ENCODE peak calls at places on chromosomes 1 and 21, in six cellular contexts. One of them, this sample, is unnamed.

GRCh38 chr1:167599839-167600581 is 30.0 kb upstream of the RCSD1 start:
- DNase-seq in A172: peak; percentile 79
- DNase-seq in OCI-LY7: peak; percentile 80
- DNase-seq in non-pigmented ciliary epithelial cell: no peak
- DNase-seq in GM23338: no peak
- DNase-seq in stomach: no peak
- DNase-seq in this sample: peak; percentile 72

GRCh38 chr1:101365186-101365585 is 128.4 kb downstream of the S1PR1 start:
- DNase-seq in OCI-LY7: no peak
- DNase-seq in non-pigmented ciliary epithelial cell: peak; percentile 19
- DNase-seq in stomach: no peak
- DNase-seq in A172: no peak
- DNase-seq in GM23338: no peak
- DNase-seq in this sample: no peak

GRCh38 chr1:238063454-238063853 is 172.7 kb upstream of the ZP4 start:
- DNase-seq in stomach: no peak
- DNase-seq in GM23338: no peak
- DNase-seq in A172: peak; percentile 47
- DNase-seq in non-pigmented ciliary epithelial cell: peak; percentile 80
- DNase-seq in OCI-LY7: no peak
- DNase-seq in this sample: no peak

GRCh38 chr1:117147856-117148588 is 26.5 kb upstream of the TRIM45 start:
- DNase-seq in non-pigmented ciliary epithelial cell: no peak
- DNase-seq in stomach: no peak
- DNase-seq in A172: peak; percentile 8
- DNase-seq in GM23338: no peak
- DNase-seq in OCI-LY7: no peak
- DNase-seq in this sample: no peak

GRCh38 chr1:214472362-214472761 is 79.0 kb downstream of the PTPN14 start:
- DNase-seq in stomach: no peak
- DNase-seq in A172: no peak
- DNase-seq in non-pigmented ciliary epithelial cell: no peak
- DNase-seq in GM23338: no peak
- DNase-seq in OCI-LY7: no peak
- DNase-seq in this sample: no peak

GRCh38 chr1:47972864-47973437 is 24.2 kb downstream of the TRABD2B start:
- DNase-seq in A172: no peak
- DNase-seq in stomach: no peak
- DNase-seq in OCI-LY7: no peak
- DNase-seq in non-pigmented ciliary epithelial cell: no peak
- DNase-seq in GM23338: no peak
- DNase-seq in this sample: no peak

GRCh38 chr1:31701137-31701736 is 2.6 kb downstream of the COL16A1 start:
- DNase-seq in stomach: peak; percentile 77
- DNase-seq in A172: peak; percentile 92
- DNase-seq in OCI-LY7: no peak
- DNase-seq in non-pigmented ciliary epithelial cell: peak; percentile 89
- DNase-seq in GM23338: no peak
- DNase-seq in this sample: no peak

GRCh38 chr1:22936681-22937080 is 36.0 kb downstream of the LACTBL1 start:
- DNase-seq in OCI-LY7: no peak
- DNase-seq in non-pigmented ciliary epithelial cell: no peak
- DNase-seq in stomach: no peak
- DNase-seq in GM23338: no peak
- DNase-seq in A172: no peak
- DNase-seq in this sample: no peak

GRCh38 chr1:170663441-170664282 is at the start of gene PRRX1:
- DNase-seq in GM23338: no peak
- DNase-seq in non-pigmented ciliary epithelial cell: no peak
- DNase-seq in stomach: no peak
- DNase-seq in A172: peak; percentile 11
- DNase-seq in OCI-LY7: no peak
- DNase-seq in this sample: no peak

GRCh38 chr21:45855248-45855801 is 126.2 kb upstream of the COL6A1 start:
- DNase-seq in A172: no peak
- DNase-seq in OCI-LY7: no peak
- DNase-seq in stomach: peak; percentile 21
- DNase-seq in non-pigmented ciliary epithelial cell: no peak
- DNase-seq in GM23338: no peak
- DNase-seq in this sample: no peak

GRCh38 chr21:37636152-37636860 is 269.7 kb downstream of the DYRK1A start:
- DNase-seq in GM23338: no peak
- DNase-seq in A172: peak; percentile 42
- DNase-seq in OCI-LY7: no peak
- DNase-seq in stomach: no peak
- DNase-seq in non-pigmented ciliary epithelial cell: peak; percentile 42
- DNase-seq in this sample: no peak

GRCh38 chr1:150281221-150281757 is 1.1 kb upstream of the CIART start:
- DNase-seq in GM23338: peak; percentile 89
- DNase-seq in non-pigmented ciliary epithelial cell: no peak
- DNase-seq in stomach: peak; percentile 80
- DNase-seq in OCI-LY7: peak; percentile 74
- DNase-seq in A172: peak; percentile 84
- DNase-seq in this sample: peak; percentile 79

GRCh38 chr1:226731257-226731893 is 7.7 kb downstream of the ITPKB start:
- DNase-seq in A172: no peak
- DNase-seq in GM23338: no peak
- DNase-seq in stomach: no peak
- DNase-seq in OCI-LY7: no peak
- DNase-seq in non-pigmented ciliary epithelial cell: no peak
- DNase-seq in this sample: no peak